ENCODE peak calls at places on chromosomes 7 and 10, in five cellular contexts. C is stimulated activated CD4-positive, alpha-beta T cell treated with anti-CD3 and anti-CD28 coated beads, Interleukin-4, amount 100 ng/mL, for 48 hours; U is stimulated activated CD8-positive, alpha-beta memory T cell treated with anti-CD3 and anti-CD28 coated beads, Interleukin-2, amount 100 ng/mL, for 1 hour; H is Right ventricle myocardium superior; S is anterior cingulate cortex. R is an unnamed sample.

GRCh38 chr10:123086281-123086680 is 49.5 kb upstream of the HMX3 start:
- DNase-seq in C (no peak), U (no peak), H (no peak), S (no peak), R (no peak)

GRCh38 chr10:308572-309085 is 173.4 kb downstream of the ZMYND11 start:
- DNase-seq in C (no peak), U (no peak), H (peak; percentile 59), S (no peak), R (no peak)

GRCh38 chr7:67301667-67302066 is 305.0 kb downstream of the TYW1 start:
- DNase-seq in C (no peak), U (no peak), H (no peak), S (no peak), R (no peak)

GRCh38 chr10:15419279-15419874 is 48.3 kb upstream of the FAM171A1 start:
- DNase-seq in C (no peak), U (no peak), H (no peak), S (peak; percentile 10), R (no peak)

GRCh38 chr10:46556515-46557318 is at the start of gene GPRIN2:
- DNase-seq in C (no peak), U (no peak), H (peak; percentile 47), S (no peak), R (peak; percentile 4)

GRCh38 chr7:22989646-22990587 is 24.0 kb downstream of the HYCC1 start:
- DNase-seq in C (no peak), U (no peak), H (no peak), S (no peak), R (no peak)

GRCh38 chr7:85621286-85621685 is 434.4 kb upstream of the SEMA3D start:
- DNase-seq in C (no peak), U (no peak), H (no peak), S (no peak), R (no peak)

GRCh38 chr10:74889662-74889998 is 63.2 kb downstream of the KAT6B start:
- DNase-seq in C (no peak), U (no peak), H (no peak), S (no peak), R (no peak)

GRCh38 chr7:540997-541396 is 21.4 kb upstream of the PDGFA start:
- DNase-seq in C (no peak), U (no peak), H (no peak), S (no peak), R (no peak)

GRCh38 chr7:134799387-134799786 is 20.0 kb downstream of the CALD1 start:
- DNase-seq in C (no peak), U (no peak), H (no peak), S (no peak), R (no peak)

GRCh38 chr10:125441151-125441550 is 241.8 kb downstream of the TEX36 start:
- DNase-seq in C (no peak), U (no peak), H (no peak), S (no peak), R (no peak)

GRCh38 chr7:155804897-155805825 is 7.1 kb downstream of the SHH start:
- DNase-seq in C (peak; percentile 55), U (no peak), H (no peak), S (peak; percentile 19), R (no peak)

GRCh38 chr7:79461660-79462059 is 8.2 kb upstream of the MAGI2 start:
- DNase-seq in C (no peak), U (no peak), H (no peak), S (no peak), R (no peak)

GRCh38 chr10:14074062-14074884 is 256.5 kb downstream of the FRMD4A start:
- DNase-seq in C (no peak), U (no peak), H (peak; percentile 89), S (peak; percentile 31), R (peak; percentile 89)

GRCh38 chr7:30469303-30469702 is 9.3 kb downstream of the NOD1 start:
- DNase-seq in C (no peak), U (no peak), H (peak; percentile 87), S (peak; percentile 37), R (peak; percentile 84)

GRCh38 chr10:95567903-95568630 is 6.9 kb upstream of the SORBS1 start:
- DNase-seq in C (no peak), U (no peak), H (no peak), S (no peak), R (no peak)

GRCh38 chr10:87634311-87634710 is 25.4 kb upstream of the PAPSS2 start:
- DNase-seq in C (no peak), U (no peak), H (no peak), S (no peak), R (no peak)

GRCh38 chr7:50687575-50688261 is 95.0 kb downstream of the GRB10 start:
- DNase-seq in C (no peak), U (no peak), H (no peak), S (no peak), R (no peak)

GRCh38 chr7:130368347-130368746 is 11.9 kb upstream of the CPA1 start:
- DNase-seq in C (no peak), U (no peak), H (no peak), S (no peak), R (no peak)

R was measured in thoracic aorta.